ENCODE peak calls at places on chromosomes 3 and 15, in seven cellular contexts. D is psoas muscle; A is omental fat pad; E is skeletal muscle cell; M is activated naive CD4-positive, alpha-beta T cell treated with anti-CD3 and anti-CD28 coated beads, Interleukin-2, amount 50 U/mL, for 16 hours; O is CD8-positive, alpha-beta T cell; B is C1 segment of cervical spinal cord. V is an unnamed sample.

GRCh38 chr15:78303729-78304486 is 4.5 kb upstream of the SKIC8 start:
- DNase-seq in M (no peak), A (no peak), B (no peak), O (no peak), E (no peak), D (no peak), V (no peak)

GRCh38 chr15:101017935-101018849 is 99.0 kb downstream of the LRRK1 start:
- DNase-seq in E (no peak), O (no peak), A (no peak), B (no peak), D (no peak), M (no peak), V (no peak)

GRCh38 chr15:28178290-28178689 is 79.2 kb upstream of the OCA2 start:
- DNase-seq in B (no peak), D (no peak), E (no peak), O (no peak), M (no peak), A (no peak), V (no peak)

GRCh38 chr3:187974857-187975257 is 179.1 kb upstream of the LPP start:
- DNase-seq in E (no peak), A (no peak), O (no peak), D (no peak), M (no peak), B (no peak), V (no peak)

GRCh38 chr3:9399746-9400145 is 2.3 kb downstream of the SETD5 start:
- DNase-seq in O (no peak), M (no peak), B (peak; percentile 18), E (peak; percentile 95), D (peak; percentile 90), A (no peak), V (peak; percentile 47)

GRCh38 chr3:182979103-182979697 is 1.1 kb downstream of the DCUN1D1 start:
- DNase-seq in O (no peak), A (no peak), E (no peak), M (no peak), B (no peak), D (no peak), V (no peak)

GRCh38 chr3:159807137-159808028 is 181.3 kb upstream of the IL12A start:
- DNase-seq in A (no peak), M (no peak), D (no peak), E (no peak), B (no peak), O (no peak), V (no peak)

GRCh38 chr3:125234831-125235230 is 22.3 kb upstream of the SLC12A8 start:
- DNase-seq in B (no peak), O (no peak), A (no peak), E (no peak), D (no peak), M (no peak), V (no peak)

GRCh38 chr3:101070260-101071121 is 77.3 kb upstream of the ABI3BP start:
- DNase-seq in A (peak; percentile 30), M (peak; percentile 71), O (peak; percentile 41), B (no peak), D (peak; percentile 70), E (no peak), V (peak; percentile 79)

GRCh38 chr3:43361077-43361476 is 74.7 kb downstream of the SNRK start:
- DNase-seq in M (no peak), A (no peak), E (no peak), D (no peak), O (no peak), B (no peak), V (no peak)

GRCh38 chr15:100966997-100967396 is 47.8 kb downstream of the LRRK1 start:
- DNase-seq in B (no peak), O (no peak), A (no peak), E (no peak), M (no peak), D (no peak), V (no peak)

GRCh38 chr3:193805448-193805847 is 212.4 kb downstream of the OPA1 start:
- DNase-seq in M (no peak), D (peak; percentile 85), O (no peak), E (peak; percentile 85), B (no peak), A (peak; percentile 79), V (peak; percentile 62)

GRCh38 chr3:71511037-71511436 is 72.5 kb downstream of the FOXP1 start:
- DNase-seq in A (no peak), O (no peak), E (peak; percentile 88), M (no peak), D (no peak), B (no peak), V (peak; percentile 33)

GRCh38 chr3:124147429-124147828 is 155.5 kb upstream of the ROPN1 start:
- DNase-seq in O (no peak), E (no peak), B (no peak), A (no peak), M (no peak), D (no peak), V (no peak)

GRCh38 chr15:97520689-97521088 is 439.8 kb upstream of the ARRDC4 start:
- DNase-seq in B (no peak), A (no peak), D (no peak), E (no peak), O (no peak), M (no peak), V (no peak)

GRCh38 chr3:23735575-23736326 is 70.0 kb upstream of the UBE2E1 start:
- DNase-seq in B (no peak), A (no peak), D (no peak), M (no peak), E (peak; percentile 69), O (no peak), V (no peak)

GRCh38 chr3:8629151-8630021 is 15.2 kb downstream of the SSUH2 start:
- DNase-seq in A (no peak), M (no peak), B (no peak), O (no peak), D (peak; percentile 91), E (peak; percentile 66), V (peak; percentile 50)

GRCh38 chr3:23365066-23365465 is 161.9 kb downstream of the UBE2E2 start:
- DNase-seq in O (no peak), A (no peak), M (no peak), B (no peak), E (no peak), D (no peak), V (no peak)

GRCh38 chr3:124965413-124965812 is 30.9 kb upstream of the MUC13 start:
- DNase-seq in D (no peak), E (no peak), O (no peak), M (no peak), A (no peak), B (no peak), V (no peak)

GRCh38 chr3:188150982-188151381 is 3.0 kb upstream of the LPP start:
- DNase-seq in O (no peak), A (no peak), D (no peak), E (no peak), M (no peak), B (no peak), V (no peak)

GRCh38 chr15:70243686-70244540 is 146.2 kb upstream of the TLE3 start:
- DNase-seq in A (no peak), D (no peak), M (no peak), B (no peak), E (no peak), O (no peak), V (no peak)

GRCh38 chr15:42042602-42043400 is 22.0 kb upstream of the PLA2G4E start:
- DNase-seq in B (no peak), O (no peak), M (no peak), E (no peak), A (no peak), D (no peak), V (peak; percentile 2)

GRCh38 chr3:165336786-165337185 is 140.6 kb upstream of the SLITRK3 start:
- DNase-seq in D (no peak), E (peak; percentile 14), B (no peak), A (no peak), O (no peak), M (no peak), V (no peak)

GRCh38 chr3:38524141-38524739 is 28.1 kb downstream of the EXOG start:
- DNase-seq in D (no peak), B (no peak), O (no peak), M (no peak), A (no peak), E (no peak), V (no peak)

GRCh38 chr3:65854606-65855304 is 184.0 kb downstream of the MAGI1 start:
- DNase-seq in M (no peak), A (no peak), D (no peak), E (no peak), O (no peak), B (no peak), V (no peak)

GRCh38 chr3:54530091-54530490 is 397.8 kb downstream of the LRTM1 start:
- DNase-seq in M (no peak), B (no peak), O (no peak), A (no peak), E (no peak), D (no peak), V (no peak)

GRCh38 chr3:11159421-11159904 is 5.2 kb downstream of the HRH1 start:
- DNase-seq in A (no peak), B (no peak), E (peak; percentile 92), O (no peak), M (no peak), D (peak; percentile 68), V (no peak)

GRCh38 chr3:48047841-48048456 is 31.7 kb upstream of the MAP4 start:
- DNase-seq in B (no peak), A (no peak), O (no peak), D (no peak), M (no peak), E (no peak), V (no peak)

GRCh38 chr15:62665449-62665848 is 377.1 kb upstream of the TPM1 start:
- DNase-seq in M (no peak), D (no peak), O (no peak), A (no peak), E (no peak), B (no peak), V (no peak)

GRCh38 chr3:68088216-68088615 is 433.8 kb upstream of the SUCLG2 start:
- DNase-seq in D (no peak), M (peak; percentile 14), A (no peak), O (peak; percentile 58), E (no peak), B (no peak), V (no peak)

V was measured in iPS-NIHi11.